ENCODE peak calls at places on chromosomes 11 and 22, in nine cellular contexts. I, K, B, C, J, U, E, W and F are unnamed samples.

GRCh38 chr11:122673706-122674105 is 18.2 kb downstream of the UBASH3B start:
- DNase-seq in I (no peak), J (no peak), C (no peak), K (no peak), E (no peak), B (peak), W (peak), U (no peak), F (no peak)

GRCh38 chr11:84829162-84829561 is 798.0 kb downstream of the DLG2 start:
- DNase-seq in J (no peak), E (no peak), C (no peak), I (no peak), W (no peak), B (no peak), U (no peak), K (no peak), F (no peak)

GRCh38 chr22:28741200-28741757 is 341 bp downstream of the CHEK2 start:
- DNase-seq in E (no peak), J (no peak), W (no peak), C (no peak), U (no peak), K (no peak), B (no peak), I (no peak), F (no peak)

GRCh38 chr22:44371741-44372525 is 59.2 kb upstream of the SHISAL1 start:
- DNase-seq in B (no peak), I (no peak), C (no peak), U (no peak), W (no peak), E (no peak), J (no peak), K (peak), F (no peak)

GRCh38 chr11:46391578-46392420 is at the start of gene CHRM4:
- DNase-seq in W (no peak), C (no peak), U (peak), K (peak), E (no peak), J (no peak), B (peak), I (peak), F (peak)

GRCh38 chr11:15905334-15905733 is 451.0 kb downstream of the SOX6 start:
- DNase-seq in J (no peak), B (no peak), W (no peak), C (no peak), I (no peak), U (no peak), E (no peak), K (no peak), F (no peak)

GRCh38 chr11:130689222-130689908 is 226.9 kb downstream of the SNX19 start:
- DNase-seq in W (peak), I (no peak), K (no peak), E (no peak), B (no peak), J (no peak), U (no peak), C (no peak), F (no peak)

GRCh38 chr22:37232140-37232998 is 11.7 kb downstream of the RAC2 start:
- DNase-seq in I (no peak), U (no peak), E (no peak), C (no peak), J (no peak), B (no peak), K (peak), W (no peak), F (no peak)

GRCh38 chr11:47609675-47610074 is 15.5 kb upstream of the C1QTNF4 start:
- DNase-seq in I (no peak), J (no peak), E (no peak), C (no peak), K (no peak), B (no peak), U (no peak), W (no peak), F (no peak)

GRCh38 chr22:49107561-49107960 is 720.1 kb downstream of the BRD1 start:
- DNase-seq in C (peak), W (no peak), J (no peak), E (no peak), U (no peak), K (no peak), I (no peak), B (no peak), F (no peak)

GRCh38 chr22:40177738-40178416 is at the start of gene TNRC6B:
- DNase-seq in W (peak), K (peak), U (peak), J (peak), I (peak), B (peak), E (peak), C (no peak), F (peak)

GRCh38 chr22:37196539-37197450 is 8.7 kb upstream of the C1QTNF6 start:
- DNase-seq in U (no peak), K (peak), C (peak), E (no peak), B (no peak), I (no peak), J (no peak), W (peak), F (no peak)

GRCh38 chr22:43226368-43226979 is 39.5 kb upstream of the TTLL12 start:
- DNase-seq in C (no peak), U (no peak), E (no peak), I (no peak), W (no peak), B (no peak), K (no peak), J (no peak), F (no peak)

GRCh38 chr11:66100272-66101037 is 30.4 kb downstream of the PACS1 start:
- DNase-seq in W (peak), K (peak), I (peak), B (no peak), C (peak), E (peak), J (peak), U (no peak), F (peak)

GRCh38 chr11:112163875-112164521 is at the start of gene IL18:
- DNase-seq in C (peak), J (no peak), U (no peak), K (no peak), B (no peak), I (no peak), W (no peak), E (no peak), F (no peak)

GRCh38 chr11:45181595-45182550 is 35.4 kb downstream of the PRDM11 start:
- DNase-seq in B (no peak), K (no peak), J (no peak), W (no peak), E (no peak), I (no peak), C (no peak), U (no peak), F (no peak)

GRCh38 chr11:122137081-122137793 is 21.2 kb upstream of the BLID start:
- DNase-seq in J (no peak), U (no peak), W (peak), C (no peak), B (peak), K (no peak), I (no peak), E (no peak), F (no peak)

GRCh38 chr11:34185926-34186841 is 80.8 kb downstream of the NAT10 start:
- DNase-seq in E (no peak), K (no peak), B (no peak), W (peak), C (no peak), I (no peak), J (no peak), U (no peak), F (no peak)

GRCh38 chr22:29083576-29084566 is 11.0 kb downstream of the KREMEN1 start:
- DNase-seq in E (no peak), W (peak), J (no peak), K (no peak), I (no peak), C (no peak), B (no peak), U (no peak), F (no peak)

GRCh38 chr22:17612057-17612456 is 16.5 kb downstream of the ATP6V1E1 start:
- DNase-seq in E (no peak), U (no peak), K (no peak), B (no peak), W (no peak), J (no peak), C (no peak), I (no peak), F (no peak)